ENCODE peak calls at places on chromosomes 3 and 15, in eight cellular contexts. U, N, T, S, I, E, H and Z are unnamed samples.

GRCh38 chr3:124248471-124249028 is 256.6 kb upstream of the ROPN1 start:
- DNase-seq in E (peak), I (no peak), N (no peak), H (peak), U (no peak), S (no peak), T (no peak), Z (peak)

GRCh38 chr3:155189478-155189877 is 104.0 kb downstream of the STRIT1 start:
- DNase-seq in T (no peak), N (no peak), I (no peak), U (no peak), H (no peak), S (no peak), E (no peak), Z (no peak)

GRCh38 chr3:146975476-146975875 is 370.3 kb upstream of the PLSCR5 start:
- DNase-seq in U (no peak), I (no peak), S (no peak), E (no peak), H (no peak), N (no peak), T (no peak), Z (no peak)

GRCh38 chr3:46214751-46215352 is 6.7 kb upstream of the CCR1 start:
- DNase-seq in S (no peak), T (peak), N (no peak), I (peak), U (peak), E (no peak), H (no peak), Z (no peak)

GRCh38 chr3:45008117-45008516 is 18.0 kb upstream of the CLEC3B start:
- DNase-seq in N (no peak), T (no peak), U (no peak), S (no peak), I (no peak), H (no peak), E (no peak), Z (no peak)

GRCh38 chr3:169430687-169431404 is 232.7 kb downstream of the MECOM start:
- DNase-seq in H (peak), E (peak), T (no peak), U (no peak), N (no peak), S (no peak), I (no peak), Z (no peak)

GRCh38 chr3:99950921-99951320 is 133.3 kb downstream of the CMSS1 start:
- DNase-seq in I (no peak), H (no peak), S (no peak), E (no peak), T (no peak), U (no peak), N (no peak), Z (no peak)

GRCh38 chr3:71062920-71063767 is 520.4 kb downstream of the FOXP1 start:
- DNase-seq in I (no peak), E (no peak), U (no peak), H (peak), N (no peak), T (no peak), S (no peak), Z (peak)

GRCh38 chr15:44656913-44657312 is 6.5 kb downstream of the SPG11 start:
- DNase-seq in U (no peak), H (no peak), E (no peak), S (no peak), N (no peak), I (no peak), T (no peak), Z (no peak)

GRCh38 chr3:143443851-143444331 is 324.3 kb downstream of the CHST2 start:
- DNase-seq in N (no peak), T (no peak), U (peak), H (peak), S (no peak), I (no peak), E (peak), Z (peak)

GRCh38 chr3:31922962-31923361 is 58.1 kb downstream of the OSBPL10 start:
- DNase-seq in N (no peak), H (no peak), U (no peak), S (no peak), I (peak), E (no peak), T (no peak), Z (no peak)

GRCh38 chr3:68728343-68728742 is 204.0 kb downstream of the TAFA4 start:
- DNase-seq in S (no peak), I (no peak), E (no peak), H (peak), U (no peak), T (no peak), N (no peak), Z (no peak)

GRCh38 chr3:126432361-126432760 is 37.7 kb downstream of the CFAP100 start:
- DNase-seq in I (no peak), S (no peak), U (no peak), E (no peak), T (no peak), N (no peak), H (no peak), Z (no peak)

GRCh38 chr3:105781871-105782270 is 86.9 kb downstream of the CBLB start:
- DNase-seq in E (no peak), T (no peak), H (no peak), U (no peak), N (no peak), I (no peak), S (no peak), Z (no peak)

GRCh38 chr15:57321973-57322601 is 54.2 kb upstream of the CGNL1 start:
- DNase-seq in T (peak), I (peak), E (no peak), S (no peak), N (no peak), H (no peak), U (peak), Z (no peak)

GRCh38 chr15:39320886-39321285 is 260.0 kb upstream of the THBS1 start:
- DNase-seq in U (no peak), T (no peak), S (no peak), H (peak), E (no peak), N (no peak), I (no peak), Z (no peak)

GRCh38 chr3:127911421-127911931 is 3.6 kb upstream of the KBTBD12 start:
- DNase-seq in T (no peak), I (peak), E (no peak), S (no peak), U (no peak), N (no peak), H (peak), Z (no peak)

GRCh38 chr15:91872356-91873132 is 19.0 kb downstream of the SLCO3A1 start:
- DNase-seq in I (no peak), H (no peak), T (no peak), N (no peak), U (peak), S (no peak), E (no peak), Z (no peak)

GRCh38 chr3:106349191-106349881 is 480.5 kb upstream of the CBLB start:
- DNase-seq in T (no peak), S (no peak), U (no peak), I (no peak), E (no peak), N (no peak), H (no peak), Z (no peak)

GRCh38 chr3:4730734-4731133 is 237.6 kb downstream of the ITPR1 start:
- DNase-seq in T (no peak), I (no peak), N (no peak), U (no peak), S (no peak), H (peak), E (no peak), Z (no peak)

GRCh38 chr3:138799822-138800221 is 34.9 kb downstream of the PIK3CB start:
- DNase-seq in U (no peak), N (no peak), S (no peak), E (no peak), I (no peak), H (no peak), T (no peak), Z (no peak)

GRCh38 chr3:120622870-120623718 is 27.0 kb downstream of the NDUFB4 start:
- DNase-seq in S (no peak), H (peak), I (peak), E (no peak), N (no peak), T (peak), U (peak), Z (no peak)

GRCh38 chr15:89441295-89441762 is 55.1 kb downstream of the RHCG start:
- DNase-seq in N (no peak), I (no peak), S (no peak), T (no peak), H (no peak), U (no peak), E (no peak), Z (no peak)

GRCh38 chr3:185912512-185912911 is 25.3 kb downstream of the TRA2B start:
- DNase-seq in S (no peak), I (no peak), N (no peak), E (no peak), T (no peak), H (no peak), U (no peak), Z (no peak)

GRCh38 chr3:31896026-31896425 is 85.0 kb downstream of the OSBPL10 start:
- DNase-seq in N (no peak), I (no peak), T (no peak), H (no peak), U (no peak), S (no peak), E (no peak), Z (no peak)

GRCh38 chr3:187808466-187809291 is 63.4 kb upstream of the BCL6 start:
- DNase-seq in T (peak), S (no peak), H (no peak), N (no peak), E (peak), U (no peak), I (peak), Z (peak)

GRCh38 chr3:122132949-122133540 is 50.4 kb upstream of the CASR start:
- DNase-seq in H (no peak), I (no peak), U (no peak), N (no peak), E (no peak), S (no peak), T (no peak), Z (no peak)

GRCh38 chr15:99104788-99105515 is at the start of gene SYNM:
- DNase-seq in T (peak), E (peak), S (peak), U (peak), I (peak), H (peak), N (no peak), Z (peak)

GRCh38 chr3:32780735-32781210 is 37.0 kb upstream of the TRIM71 start:
- DNase-seq in E (peak), S (peak), N (no peak), T (peak), U (no peak), I (peak), H (peak), Z (peak)

GRCh38 chr3:42051384-42052131 is 39.6 kb upstream of the TRAK1 start:
- DNase-seq in H (peak), U (no peak), T (no peak), I (no peak), E (no peak), S (no peak), N (no peak), Z (no peak)

GRCh38 chr3:103393395-103394186 is 958.8 kb downstream of the ZPLD1 start:
- DNase-seq in T (no peak), S (no peak), N (no peak), E (no peak), H (no peak), U (no peak), I (no peak), Z (no peak)

GRCh38 chr3:179927191-179927590 is 109.5 kb downstream of the PEX5L start:
- DNase-seq in T (no peak), S (no peak), I (no peak), E (no peak), N (no peak), H (no peak), U (no peak), Z (no peak)